ENCODE peak calls at places on chromosomes 4 and X, in ten cellular contexts. One of them, this sample, is unnamed.

GRCh38 chr4:101028886-101029285 is 318.4 kb downstream of the PPP3CA start:
- DNase-seq in kidney: no peak
- DNase-seq in PC-9: no peak
- DNase-seq in tibial artery: no peak
- DNase-seq in fibroblast of mammary gland: no peak
- DNase-seq in foreskin fibroblast: no peak
- DNase-seq in cardiac fibroblast: no peak
- DNase-seq in bronchial epithelial cell: no peak
- DNase-seq in kidney epithelial cell: no peak
- DNase-seq in CD4-positive, alpha-beta memory T cell: no peak
- DNase-seq in this sample: no peak

GRCh38 chr4:8255698-8256441 is 13.7 kb upstream of the HTRA3 start:
- DNase-seq in kidney: no peak
- DNase-seq in PC-9: no peak
- DNase-seq in tibial artery: no peak
- DNase-seq in fibroblast of mammary gland: peak; percentile 31
- DNase-seq in foreskin fibroblast: no peak
- DNase-seq in cardiac fibroblast: no peak
- DNase-seq in bronchial epithelial cell: no peak
- DNase-seq in kidney epithelial cell: no peak
- DNase-seq in CD4-positive, alpha-beta memory T cell: no peak
- DNase-seq in this sample: no peak

GRCh38 chr4:188869581-188869980 is 730.3 kb downstream of the TRIML1 start:
- DNase-seq in kidney: no peak
- DNase-seq in PC-9: no peak
- DNase-seq in tibial artery: no peak
- DNase-seq in fibroblast of mammary gland: peak; percentile 24
- DNase-seq in foreskin fibroblast: no peak
- DNase-seq in cardiac fibroblast: peak; percentile 71
- DNase-seq in bronchial epithelial cell: no peak
- DNase-seq in kidney epithelial cell: no peak
- DNase-seq in CD4-positive, alpha-beta memory T cell: no peak
- DNase-seq in this sample: no peak

GRCh38 chr4:683247-683897 is 5.6 kb downstream of the SLC49A3 start:
- DNase-seq in kidney: peak; percentile 82
- DNase-seq in PC-9: no peak
- DNase-seq in tibial artery: no peak
- DNase-seq in fibroblast of mammary gland: no peak
- DNase-seq in foreskin fibroblast: no peak
- DNase-seq in cardiac fibroblast: no peak
- DNase-seq in bronchial epithelial cell: no peak
- DNase-seq in kidney epithelial cell: no peak
- DNase-seq in CD4-positive, alpha-beta memory T cell: no peak
- DNase-seq in this sample: no peak

GRCh38 chrX:134821370-134821769 is 163.1 kb upstream of the PLAC1 start:
- DNase-seq in kidney: no peak
- DNase-seq in PC-9: no peak
- DNase-seq in tibial artery: no peak
- DNase-seq in fibroblast of mammary gland: peak; percentile 73
- DNase-seq in foreskin fibroblast: peak; percentile 47
- DNase-seq in cardiac fibroblast: peak; percentile 75
- DNase-seq in bronchial epithelial cell: peak; percentile 12
- DNase-seq in kidney epithelial cell: no peak
- DNase-seq in CD4-positive, alpha-beta memory T cell: no peak
- DNase-seq in this sample: no peak

GRCh38 chrX:149495573-149496071 is 9.5 kb downstream of the IDS start:
- DNase-seq in kidney: no peak
- DNase-seq in PC-9: peak; percentile 85
- DNase-seq in tibial artery: no peak
- DNase-seq in fibroblast of mammary gland: peak; percentile 82
- DNase-seq in foreskin fibroblast: peak; percentile 73
- DNase-seq in cardiac fibroblast: peak; percentile 89
- DNase-seq in bronchial epithelial cell: peak; percentile 91
- DNase-seq in kidney epithelial cell: peak; percentile 74
- DNase-seq in CD4-positive, alpha-beta memory T cell: no peak
- DNase-seq in this sample: no peak

GRCh38 chr4:65316534-65316933 is 353.8 kb downstream of the EPHA5 start:
- DNase-seq in kidney: no peak
- DNase-seq in PC-9: no peak
- DNase-seq in tibial artery: no peak
- DNase-seq in fibroblast of mammary gland: no peak
- DNase-seq in foreskin fibroblast: no peak
- DNase-seq in cardiac fibroblast: no peak
- DNase-seq in bronchial epithelial cell: no peak
- DNase-seq in kidney epithelial cell: no peak
- DNase-seq in CD4-positive, alpha-beta memory T cell: no peak
- DNase-seq in this sample: no peak

GRCh38 chr4:1323635-1324442 is 23.2 kb upstream of the UVSSA start:
- DNase-seq in kidney: peak; percentile 52
- DNase-seq in PC-9: peak; percentile 51
- DNase-seq in tibial artery: no peak
- DNase-seq in fibroblast of mammary gland: peak; percentile 100
- DNase-seq in foreskin fibroblast: peak; percentile 89
- DNase-seq in cardiac fibroblast: peak; percentile 98
- DNase-seq in bronchial epithelial cell: peak; percentile 90
- DNase-seq in kidney epithelial cell: peak; percentile 79
- DNase-seq in CD4-positive, alpha-beta memory T cell: no peak
- DNase-seq in this sample: no peak

GRCh38 chr4:158870282-158871049 is 101.6 kb downstream of the FNIP2 start:
- DNase-seq in kidney: no peak
- DNase-seq in PC-9: no peak
- DNase-seq in tibial artery: no peak
- DNase-seq in fibroblast of mammary gland: no peak
- DNase-seq in foreskin fibroblast: no peak
- DNase-seq in cardiac fibroblast: no peak
- DNase-seq in bronchial epithelial cell: no peak
- DNase-seq in kidney epithelial cell: no peak
- DNase-seq in CD4-positive, alpha-beta memory T cell: no peak
- DNase-seq in this sample: no peak

GRCh38 chr4:15914291-15914690 is 24.2 kb downstream of the FGFBP1 start:
- DNase-seq in kidney: no peak
- DNase-seq in PC-9: no peak
- DNase-seq in tibial artery: no peak
- DNase-seq in fibroblast of mammary gland: peak; percentile 36
- DNase-seq in foreskin fibroblast: no peak
- DNase-seq in cardiac fibroblast: peak; percentile 13
- DNase-seq in bronchial epithelial cell: peak; percentile 93
- DNase-seq in kidney epithelial cell: no peak
- DNase-seq in CD4-positive, alpha-beta memory T cell: no peak
- DNase-seq in this sample: no peak

GRCh38 chr4:40628888-40629287 is 776 bp downstream of the RBM47 start:
- DNase-seq in kidney: no peak
- DNase-seq in PC-9: no peak
- DNase-seq in tibial artery: no peak
- DNase-seq in fibroblast of mammary gland: no peak
- DNase-seq in foreskin fibroblast: no peak
- DNase-seq in cardiac fibroblast: no peak
- DNase-seq in bronchial epithelial cell: peak; percentile 66
- DNase-seq in kidney epithelial cell: no peak
- DNase-seq in CD4-positive, alpha-beta memory T cell: no peak
- DNase-seq in this sample: no peak

GRCh38 chrX:44344687-44345086 is 1.2 kb upstream of the EFHC2 start:
- DNase-seq in kidney: no peak
- DNase-seq in PC-9: no peak
- DNase-seq in tibial artery: no peak
- DNase-seq in fibroblast of mammary gland: no peak
- DNase-seq in foreskin fibroblast: no peak
- DNase-seq in cardiac fibroblast: no peak
- DNase-seq in bronchial epithelial cell: no peak
- DNase-seq in kidney epithelial cell: no peak
- DNase-seq in CD4-positive, alpha-beta memory T cell: peak; percentile 38
- DNase-seq in this sample: peak; percentile 2

GRCh38 chrX:103417370-103417769 is 41.0 kb downstream of the BEX3 start:
- DNase-seq in kidney: no peak
- DNase-seq in PC-9: no peak
- DNase-seq in tibial artery: no peak
- DNase-seq in fibroblast of mammary gland: no peak
- DNase-seq in foreskin fibroblast: no peak
- DNase-seq in cardiac fibroblast: no peak
- DNase-seq in bronchial epithelial cell: no peak
- DNase-seq in kidney epithelial cell: no peak
- DNase-seq in CD4-positive, alpha-beta memory T cell: no peak
- DNase-seq in this sample: no peak

GRCh38 chr4:6762244-6762615 is 20.3 kb upstream of the KIAA0232 start:
- DNase-seq in kidney: peak; percentile 12
- DNase-seq in PC-9: no peak
- DNase-seq in tibial artery: no peak
- DNase-seq in fibroblast of mammary gland: no peak
- DNase-seq in foreskin fibroblast: peak; percentile 9
- DNase-seq in cardiac fibroblast: no peak
- DNase-seq in bronchial epithelial cell: no peak
- DNase-seq in kidney epithelial cell: no peak
- DNase-seq in CD4-positive, alpha-beta memory T cell: no peak
- DNase-seq in this sample: no peak

GRCh38 chr4:165751882-165752281 is 121.2 kb upstream of the TLL1 start:
- DNase-seq in kidney: no peak
- DNase-seq in PC-9: no peak
- DNase-seq in tibial artery: no peak
- DNase-seq in fibroblast of mammary gland: no peak
- DNase-seq in foreskin fibroblast: no peak
- DNase-seq in cardiac fibroblast: no peak
- DNase-seq in bronchial epithelial cell: no peak
- DNase-seq in kidney epithelial cell: no peak
- DNase-seq in CD4-positive, alpha-beta memory T cell: no peak
- DNase-seq in this sample: no peak

GRCh38 chrX:131762802-131763234 is 218.9 kb downstream of the OR13H1 start:
- DNase-seq in kidney: no peak
- DNase-seq in PC-9: no peak
- DNase-seq in tibial artery: no peak
- DNase-seq in fibroblast of mammary gland: peak; percentile 78
- DNase-seq in foreskin fibroblast: no peak
- DNase-seq in cardiac fibroblast: no peak
- DNase-seq in bronchial epithelial cell: no peak
- DNase-seq in kidney epithelial cell: no peak
- DNase-seq in CD4-positive, alpha-beta memory T cell: peak; percentile 80
- DNase-seq in this sample: peak; percentile 72

GRCh38 chr4:1500231-1500965 is 94.2 kb upstream of the NKX1-1 start:
- DNase-seq in kidney: peak; percentile 62
- DNase-seq in PC-9: no peak
- DNase-seq in tibial artery: peak; percentile 56
- DNase-seq in fibroblast of mammary gland: no peak
- DNase-seq in foreskin fibroblast: no peak
- DNase-seq in cardiac fibroblast: no peak
- DNase-seq in bronchial epithelial cell: no peak
- DNase-seq in kidney epithelial cell: no peak
- DNase-seq in CD4-positive, alpha-beta memory T cell: no peak
- DNase-seq in this sample: peak; percentile 29

GRCh38 chr4:6134612-6135220 is 65.6 kb downstream of the JAKMIP1 start:
- DNase-seq in kidney: no peak
- DNase-seq in PC-9: no peak
- DNase-seq in tibial artery: no peak
- DNase-seq in fibroblast of mammary gland: no peak
- DNase-seq in foreskin fibroblast: no peak
- DNase-seq in cardiac fibroblast: no peak
- DNase-seq in bronchial epithelial cell: no peak
- DNase-seq in kidney epithelial cell: no peak
- DNase-seq in CD4-positive, alpha-beta memory T cell: peak; percentile 52
- DNase-seq in this sample: no peak

GRCh38 chr4:185831125-185831815 is 19.3 kb upstream of the SORBS2 start:
- DNase-seq in kidney: no peak
- DNase-seq in PC-9: no peak
- DNase-seq in tibial artery: no peak
- DNase-seq in fibroblast of mammary gland: no peak
- DNase-seq in foreskin fibroblast: no peak
- DNase-seq in cardiac fibroblast: no peak
- DNase-seq in bronchial epithelial cell: peak; percentile 40
- DNase-seq in kidney epithelial cell: no peak
- DNase-seq in CD4-positive, alpha-beta memory T cell: no peak
- DNase-seq in this sample: no peak
- H3K4me3 ChIP-seq in kidney: no peak overlapping the region
- H3K4me3 ChIP-seq in PC-9: no peak overlapping the region
- H3K4me3 ChIP-seq in tibial artery: no peak overlapping the region
- H3K4me3 ChIP-seq in fibroblast of mammary gland: no peak overlapping the region
- H3K4me3 ChIP-seq in foreskin fibroblast: no peak overlapping the region
- H3K4me3 ChIP-seq in cardiac fibroblast: no peak overlapping the region
- H3K4me3 ChIP-seq in bronchial epithelial cell: no peak overlapping the region
- H3K4me3 ChIP-seq in kidney epithelial cell: no peak overlapping the region
- H3K4me3 ChIP-seq in CD4-positive, alpha-beta memory T cell: no peak overlapping the region
- H3K4me3 ChIP-seq in this sample: no peak overlapping the region

DNA sequence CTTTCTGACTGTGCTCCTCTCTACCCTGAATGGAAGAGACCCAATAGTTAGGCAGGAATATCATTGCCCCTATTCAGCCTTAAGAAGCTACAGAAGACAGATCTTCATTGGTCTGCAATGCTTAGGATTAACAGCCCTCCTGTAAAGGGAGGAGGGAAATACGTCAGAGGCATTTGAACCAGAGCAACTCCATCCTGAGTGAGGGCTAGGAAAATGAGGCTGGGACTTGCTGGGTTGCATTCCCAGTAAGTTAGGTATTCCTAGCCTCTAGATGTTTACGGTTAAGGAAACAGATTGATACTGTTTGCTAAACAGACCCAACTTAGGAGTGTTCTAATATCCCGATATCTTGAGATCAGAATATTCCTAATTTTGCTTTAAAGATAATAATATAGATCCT is 63.5 kb downstream of the PCDH18 start:
- DNase-seq in kidney: no peak
- DNase-seq in PC-9: no peak
- DNase-seq in tibial artery: no peak
- DNase-seq in fibroblast of mammary gland: no peak
- DNase-seq in foreskin fibroblast: no peak
- DNase-seq in cardiac fibroblast: no peak
- DNase-seq in bronchial epithelial cell: no peak
- DNase-seq in kidney epithelial cell: no peak
- DNase-seq in CD4-positive, alpha-beta memory T cell: no peak
- DNase-seq in this sample: no peak
- H3K4me3 ChIP-seq in kidney: no peak overlapping the region
- H3K4me3 ChIP-seq in PC-9: no peak overlapping the region
- H3K4me3 ChIP-seq in tibial artery: no peak overlapping the region
- H3K4me3 ChIP-seq in fibroblast of mammary gland: no peak overlapping the region
- H3K4me3 ChIP-seq in foreskin fibroblast: no peak overlapping the region
- H3K4me3 ChIP-seq in cardiac fibroblast: no peak overlapping the region
- H3K4me3 ChIP-seq in bronchial epithelial cell: no peak overlapping the region
- H3K4me3 ChIP-seq in kidney epithelial cell: no peak overlapping the region
- H3K4me3 ChIP-seq in CD4-positive, alpha-beta memory T cell: no peak overlapping the region
- H3K4me3 ChIP-seq in this sample: no peak overlapping the region

DNA sequence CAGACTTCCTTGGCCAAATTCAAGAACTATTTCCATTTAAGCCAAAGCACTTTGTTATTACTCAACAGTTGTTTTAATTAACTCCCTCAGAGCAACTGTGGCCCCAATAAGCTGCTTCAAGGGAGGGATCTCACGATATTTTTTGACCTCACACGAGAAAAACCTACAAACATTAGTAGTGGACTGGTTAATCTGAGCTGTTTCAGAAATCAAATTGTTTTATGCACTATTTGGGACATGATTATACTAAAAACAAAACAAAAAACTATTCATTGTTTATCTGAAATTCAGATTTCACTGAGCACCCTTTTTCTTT is 74.3 kb downstream of the DCHS2 start:
- DNase-seq in kidney: no peak
- DNase-seq in PC-9: no peak
- DNase-seq in tibial artery: no peak
- DNase-seq in fibroblast of mammary gland: no peak
- DNase-seq in foreskin fibroblast: no peak
- DNase-seq in cardiac fibroblast: no peak
- DNase-seq in bronchial epithelial cell: no peak
- DNase-seq in kidney epithelial cell: no peak
- DNase-seq in CD4-positive, alpha-beta memory T cell: no peak
- DNase-seq in this sample: no peak
- H3K4me3 ChIP-seq in kidney: peak overlapping the region; percentile 47
- H3K4me3 ChIP-seq in PC-9: peak overlapping the region; percentile 53
- H3K4me3 ChIP-seq in tibial artery: peak overlapping the region; percentile 57
- H3K4me3 ChIP-seq in fibroblast of mammary gland: peak overlapping the region; percentile 56
- H3K4me3 ChIP-seq in foreskin fibroblast: peak overlapping the region; percentile 63
- H3K4me3 ChIP-seq in cardiac fibroblast: no peak overlapping the region
- H3K4me3 ChIP-seq in bronchial epithelial cell: no peak overlapping the region
- H3K4me3 ChIP-seq in kidney epithelial cell: peak overlapping the region; percentile 33
- H3K4me3 ChIP-seq in CD4-positive, alpha-beta memory T cell: no peak overlapping the region
- H3K4me3 ChIP-seq in this sample: no peak overlapping the region

GRCh38 chr4:46992338-46992737 is 1.0 kb downstream of the GABRA4 start:
- DNase-seq in kidney: no peak
- DNase-seq in PC-9: no peak
- DNase-seq in tibial artery: no peak
- DNase-seq in fibroblast of mammary gland: no peak
- DNase-seq in foreskin fibroblast: no peak
- DNase-seq in cardiac fibroblast: no peak
- DNase-seq in bronchial epithelial cell: no peak
- DNase-seq in kidney epithelial cell: no peak
- DNase-seq in CD4-positive, alpha-beta memory T cell: no peak
- DNase-seq in this sample: no peak
- H3K4me3 ChIP-seq in kidney: no peak overlapping the region
- H3K4me3 ChIP-seq in PC-9: no peak overlapping the region
- H3K4me3 ChIP-seq in tibial artery: peak overlapping the region; percentile 53
- H3K4me3 ChIP-seq in fibroblast of mammary gland: no peak overlapping the region
- H3K4me3 ChIP-seq in foreskin fibroblast: no peak overlapping the region
- H3K4me3 ChIP-seq in cardiac fibroblast: no peak overlapping the region
- H3K4me3 ChIP-seq in bronchial epithelial cell: no peak overlapping the region
- H3K4me3 ChIP-seq in kidney epithelial cell: no peak overlapping the region
- H3K4me3 ChIP-seq in CD4-positive, alpha-beta memory T cell: no peak overlapping the region
- H3K4me3 ChIP-seq in this sample: no peak overlapping the region